ENCODE peak calls at places on chromosomes 6 and 20, in six cellular contexts. One of them, this sample, is unnamed.

GRCh38 chr6:168671863-168672546 is 231.0 kb downstream of the SMOC2 start:
- DNase-seq in fibroblast of the aortic adventitia: no peak
- DNase-seq in PC-9: no peak
- DNase-seq in transverse colon: no peak
- DNase-seq in cardiac muscle cell: no peak
- DNase-seq in CD8-positive, alpha-beta T cell: no peak
- DNase-seq in this sample: no peak

GRCh38 chr6:18263561-18264337 is 581 bp downstream of the DEK start:
- DNase-seq in fibroblast of the aortic adventitia: no peak
- DNase-seq in transverse colon: peak
- DNase-seq in PC-9: no peak
- DNase-seq in cardiac muscle cell: peak
- DNase-seq in CD8-positive, alpha-beta T cell: peak
- DNase-seq in this sample: peak

GRCh38 chr20:46505501-46505900 is 7.9 kb downstream of the ZNF334 start:
- DNase-seq in cardiac muscle cell: no peak
- DNase-seq in CD8-positive, alpha-beta T cell: no peak
- DNase-seq in transverse colon: no peak
- DNase-seq in fibroblast of the aortic adventitia: no peak
- DNase-seq in PC-9: no peak
- DNase-seq in this sample: no peak

GRCh38 chr6:157603314-157603940 is 219.6 kb upstream of the SNX9 start:
- DNase-seq in transverse colon: peak
- DNase-seq in cardiac muscle cell: no peak
- DNase-seq in CD8-positive, alpha-beta T cell: no peak
- DNase-seq in PC-9: no peak
- DNase-seq in fibroblast of the aortic adventitia: no peak
- DNase-seq in this sample: no peak

GRCh38 chr6:118485601-118486550 is 62.2 kb upstream of the PLN start:
- DNase-seq in PC-9: no peak
- DNase-seq in CD8-positive, alpha-beta T cell: no peak
- DNase-seq in transverse colon: no peak
- DNase-seq in fibroblast of the aortic adventitia: peak
- DNase-seq in cardiac muscle cell: no peak
- DNase-seq in this sample: no peak

GRCh38 chr6:43504756-43505593 is 5.2 kb downstream of the LRRC73 start:
- DNase-seq in fibroblast of the aortic adventitia: no peak
- DNase-seq in transverse colon: no peak
- DNase-seq in CD8-positive, alpha-beta T cell: no peak
- DNase-seq in cardiac muscle cell: no peak
- DNase-seq in PC-9: no peak
- DNase-seq in this sample: peak

GRCh38 chr6:129638055-129639019 is 71.6 kb downstream of the ARHGAP18 start:
- DNase-seq in cardiac muscle cell: no peak
- DNase-seq in fibroblast of the aortic adventitia: peak
- DNase-seq in transverse colon: no peak
- DNase-seq in PC-9: no peak
- DNase-seq in CD8-positive, alpha-beta T cell: no peak
- DNase-seq in this sample: no peak

GRCh38 chr6:110328231-110328630 is 29.9 kb downstream of the METTL24 start:
- DNase-seq in transverse colon: no peak
- DNase-seq in PC-9: no peak
- DNase-seq in fibroblast of the aortic adventitia: peak
- DNase-seq in CD8-positive, alpha-beta T cell: no peak
- DNase-seq in cardiac muscle cell: no peak
- DNase-seq in this sample: no peak

GRCh38 chr6:40885139-40885774 is 153.8 kb downstream of the UNC5CL start:
- DNase-seq in CD8-positive, alpha-beta T cell: no peak
- DNase-seq in fibroblast of the aortic adventitia: no peak
- DNase-seq in cardiac muscle cell: no peak
- DNase-seq in PC-9: no peak
- DNase-seq in transverse colon: no peak
- DNase-seq in this sample: no peak

GRCh38 chr6:170082531-170083187 is 208.2 kb downstream of the DLL1 start:
- DNase-seq in cardiac muscle cell: no peak
- DNase-seq in transverse colon: peak
- DNase-seq in PC-9: no peak
- DNase-seq in fibroblast of the aortic adventitia: no peak
- DNase-seq in CD8-positive, alpha-beta T cell: no peak
- DNase-seq in this sample: no peak

GRCh38 chr6:47059216-47059885 is 17.2 kb upstream of the ADGRF1 start:
- DNase-seq in transverse colon: no peak
- DNase-seq in CD8-positive, alpha-beta T cell: no peak
- DNase-seq in cardiac muscle cell: no peak
- DNase-seq in PC-9: peak
- DNase-seq in fibroblast of the aortic adventitia: no peak
- DNase-seq in this sample: no peak

GRCh38 chr6:144064831-144065668 is 30.3 kb downstream of the SF3B5 start:
- DNase-seq in cardiac muscle cell: no peak
- DNase-seq in CD8-positive, alpha-beta T cell: peak
- DNase-seq in PC-9: no peak
- DNase-seq in fibroblast of the aortic adventitia: no peak
- DNase-seq in transverse colon: peak
- DNase-seq in this sample: peak

GRCh38 chr6:47915017-47915416 is 133.2 kb downstream of the OPN5 start:
- DNase-seq in fibroblast of the aortic adventitia: no peak
- DNase-seq in CD8-positive, alpha-beta T cell: no peak
- DNase-seq in PC-9: no peak
- DNase-seq in transverse colon: no peak
- DNase-seq in cardiac muscle cell: no peak
- DNase-seq in this sample: no peak

GRCh38 chr6:51972659-51973058 is 114.8 kb downstream of the PKHD1 start:
- DNase-seq in CD8-positive, alpha-beta T cell: no peak
- DNase-seq in PC-9: no peak
- DNase-seq in cardiac muscle cell: no peak
- DNase-seq in fibroblast of the aortic adventitia: no peak
- DNase-seq in transverse colon: no peak
- DNase-seq in this sample: no peak

GRCh38 chr6:51976374-51976773 is 111.0 kb downstream of the PKHD1 start:
- DNase-seq in fibroblast of the aortic adventitia: no peak
- DNase-seq in transverse colon: no peak
- DNase-seq in PC-9: no peak
- DNase-seq in cardiac muscle cell: no peak
- DNase-seq in CD8-positive, alpha-beta T cell: no peak
- DNase-seq in this sample: no peak
- H3K4me3 ChIP-seq in fibroblast of the aortic adventitia: no peak
- H3K4me3 ChIP-seq in transverse colon: no peak
- H3K4me3 ChIP-seq in PC-9: no peak
- H3K4me3 ChIP-seq in cardiac muscle cell: no peak
- H3K4me3 ChIP-seq in CD8-positive, alpha-beta T cell: no peak
- H3K4me3 ChIP-seq in this sample: no peak

DNA sequence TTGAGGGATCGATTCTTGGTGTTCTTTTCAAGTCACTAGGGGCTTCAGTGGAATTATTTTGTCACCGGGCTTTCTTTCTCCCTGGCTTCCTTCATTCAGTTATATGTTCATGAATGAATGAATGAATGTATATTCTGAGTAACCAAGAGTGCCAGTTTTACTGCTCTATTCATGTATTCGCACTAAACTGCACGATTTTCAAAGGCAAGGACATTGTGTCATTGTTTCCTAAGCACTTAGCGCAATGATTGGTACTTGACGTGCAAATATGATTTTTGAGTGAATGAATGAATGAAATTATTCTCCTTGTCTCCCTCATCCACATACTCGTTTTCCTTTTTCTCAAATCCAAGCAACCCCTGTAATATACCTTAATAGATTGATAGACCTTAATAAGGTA is 822 bp downstream of the AFG1L start:
- DNase-seq in transverse colon: no peak
- DNase-seq in cardiac muscle cell: no peak
- DNase-seq in CD8-positive, alpha-beta T cell: no peak
- DNase-seq in fibroblast of the aortic adventitia: no peak
- DNase-seq in PC-9: no peak
- DNase-seq in this sample: no peak
- H3K4me3 ChIP-seq in transverse colon: peak
- H3K4me3 ChIP-seq in cardiac muscle cell: peak
- H3K4me3 ChIP-seq in CD8-positive, alpha-beta T cell: peak
- H3K4me3 ChIP-seq in fibroblast of the aortic adventitia: peak
- H3K4me3 ChIP-seq in PC-9: peak
- H3K4me3 ChIP-seq in this sample: peak

DNA sequence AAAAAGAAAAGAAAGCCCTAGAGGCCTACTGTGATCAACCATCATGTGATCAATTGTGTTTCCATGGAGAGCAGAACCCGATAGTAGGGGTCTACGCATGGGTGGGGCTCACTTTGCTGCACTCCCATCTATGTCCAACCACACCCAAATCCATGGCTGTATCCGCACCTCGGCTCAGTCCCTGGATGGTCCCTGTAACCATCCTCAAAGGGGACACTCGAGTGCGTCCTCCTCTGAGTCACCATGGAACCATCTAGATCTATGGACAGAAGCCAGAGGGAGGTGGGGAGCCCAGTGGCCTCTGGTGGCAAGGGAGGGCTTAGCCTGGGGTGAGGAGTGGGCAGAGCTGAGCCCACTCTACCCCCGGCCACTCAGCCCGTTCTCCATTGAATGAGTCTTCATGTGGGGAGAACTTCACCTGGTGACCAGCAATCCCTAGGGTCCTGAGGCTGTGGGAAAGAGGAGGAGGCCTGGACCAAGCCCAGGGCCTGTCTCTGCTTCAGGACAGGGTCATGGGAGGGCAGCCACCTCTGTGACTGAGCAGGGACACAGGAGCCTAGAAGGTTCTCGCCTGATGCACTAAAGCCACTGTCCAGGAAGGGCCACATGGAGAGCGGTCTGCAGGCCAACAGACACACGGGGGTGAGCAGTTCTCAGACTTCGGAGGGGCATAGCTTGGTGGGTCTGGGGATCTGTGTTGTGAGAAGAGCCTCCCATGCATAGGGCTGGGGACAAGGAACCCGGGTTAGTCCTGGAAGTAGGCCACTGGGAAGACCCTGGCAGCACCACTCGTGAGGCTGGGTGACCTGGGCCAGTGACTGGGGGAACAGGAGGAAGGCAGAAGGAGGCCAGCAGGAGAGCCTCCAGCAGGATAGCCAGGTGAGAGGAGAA is 19.3 kb downstream of the RAET1L start:
- DNase-seq in CD8-positive, alpha-beta T cell: no peak
- DNase-seq in PC-9: no peak
- DNase-seq in cardiac muscle cell: no peak
- DNase-seq in fibroblast of the aortic adventitia: no peak
- DNase-seq in transverse colon: no peak
- DNase-seq in this sample: no peak
- H3K4me3 ChIP-seq in CD8-positive, alpha-beta T cell: peak
- H3K4me3 ChIP-seq in PC-9: peak
- H3K4me3 ChIP-seq in cardiac muscle cell: peak
- H3K4me3 ChIP-seq in fibroblast of the aortic adventitia: no peak
- H3K4me3 ChIP-seq in transverse colon: peak
- H3K4me3 ChIP-seq in this sample: peak

GRCh38 chr20:3765171-3765887 is 2.2 kb downstream of the ADISSP start:
- DNase-seq in transverse colon: no peak
- DNase-seq in cardiac muscle cell: no peak
- DNase-seq in fibroblast of the aortic adventitia: no peak
- DNase-seq in CD8-positive, alpha-beta T cell: no peak
- DNase-seq in PC-9: no peak
- DNase-seq in this sample: peak

GRCh38 chr20:3766832-3767433 is 620 bp downstream of the ADISSP start:
- DNase-seq in cardiac muscle cell: peak
- DNase-seq in fibroblast of the aortic adventitia: no peak
- DNase-seq in PC-9: no peak
- DNase-seq in CD8-positive, alpha-beta T cell: no peak
- DNase-seq in transverse colon: peak
- DNase-seq in this sample: peak

GRCh38 chr20:3767434-3768341 is at the start of gene ADISSP:
- DNase-seq in CD8-positive, alpha-beta T cell: peak
- DNase-seq in cardiac muscle cell: peak
- DNase-seq in PC-9: peak
- DNase-seq in fibroblast of the aortic adventitia: peak
- DNase-seq in transverse colon: peak
- DNase-seq in this sample: peak

GRCh38 chr20:3764659-3765058 is 2.9 kb downstream of the ADISSP start:
- DNase-seq in CD8-positive, alpha-beta T cell: no peak
- DNase-seq in fibroblast of the aortic adventitia: no peak
- DNase-seq in transverse colon: no peak
- DNase-seq in cardiac muscle cell: no peak
- DNase-seq in PC-9: no peak
- DNase-seq in this sample: peak

GRCh38 chr20:3766381-3766780 is 1.2 kb downstream of the ADISSP start:
- DNase-seq in transverse colon: no peak
- DNase-seq in PC-9: no peak
- DNase-seq in fibroblast of the aortic adventitia: no peak
- DNase-seq in CD8-positive, alpha-beta T cell: no peak
- DNase-seq in cardiac muscle cell: no peak
- DNase-seq in this sample: no peak
- H3K4me3 ChIP-seq in transverse colon: peak
- H3K4me3 ChIP-seq in PC-9: peak
- H3K4me3 ChIP-seq in fibroblast of the aortic adventitia: peak
- H3K4me3 ChIP-seq in CD8-positive, alpha-beta T cell: peak
- H3K4me3 ChIP-seq in cardiac muscle cell: no peak
- H3K4me3 ChIP-seq in this sample: peak

GRCh38 chr6:35258858-35259193 is 709 bp upstream of the ZNF76 start:
- DNase-seq in PC-9: no peak
- DNase-seq in fibroblast of the aortic adventitia: peak
- DNase-seq in cardiac muscle cell: peak
- DNase-seq in transverse colon: no peak
- DNase-seq in CD8-positive, alpha-beta T cell: no peak
- DNase-seq in this sample: no peak

GRCh38 chr6:35262596-35262995 is 3.1 kb downstream of the ZNF76 start:
- DNase-seq in fibroblast of the aortic adventitia: peak
- DNase-seq in PC-9: no peak
- DNase-seq in transverse colon: no peak
- DNase-seq in cardiac muscle cell: no peak
- DNase-seq in CD8-positive, alpha-beta T cell: no peak
- DNase-seq in this sample: no peak

GRCh38 chr6:35259946-35260626 is 551 bp downstream of the ZNF76 start:
- DNase-seq in CD8-positive, alpha-beta T cell: peak
- DNase-seq in fibroblast of the aortic adventitia: peak
- DNase-seq in cardiac muscle cell: peak
- DNase-seq in transverse colon: peak
- DNase-seq in PC-9: peak
- DNase-seq in this sample: peak

GRCh38 chr6:35259194-35259945 is at the start of gene ZNF76:
- DNase-seq in transverse colon: peak
- DNase-seq in PC-9: peak
- DNase-seq in CD8-positive, alpha-beta T cell: peak
- DNase-seq in cardiac muscle cell: peak
- DNase-seq in fibroblast of the aortic adventitia: peak
- DNase-seq in this sample: peak

DNA sequence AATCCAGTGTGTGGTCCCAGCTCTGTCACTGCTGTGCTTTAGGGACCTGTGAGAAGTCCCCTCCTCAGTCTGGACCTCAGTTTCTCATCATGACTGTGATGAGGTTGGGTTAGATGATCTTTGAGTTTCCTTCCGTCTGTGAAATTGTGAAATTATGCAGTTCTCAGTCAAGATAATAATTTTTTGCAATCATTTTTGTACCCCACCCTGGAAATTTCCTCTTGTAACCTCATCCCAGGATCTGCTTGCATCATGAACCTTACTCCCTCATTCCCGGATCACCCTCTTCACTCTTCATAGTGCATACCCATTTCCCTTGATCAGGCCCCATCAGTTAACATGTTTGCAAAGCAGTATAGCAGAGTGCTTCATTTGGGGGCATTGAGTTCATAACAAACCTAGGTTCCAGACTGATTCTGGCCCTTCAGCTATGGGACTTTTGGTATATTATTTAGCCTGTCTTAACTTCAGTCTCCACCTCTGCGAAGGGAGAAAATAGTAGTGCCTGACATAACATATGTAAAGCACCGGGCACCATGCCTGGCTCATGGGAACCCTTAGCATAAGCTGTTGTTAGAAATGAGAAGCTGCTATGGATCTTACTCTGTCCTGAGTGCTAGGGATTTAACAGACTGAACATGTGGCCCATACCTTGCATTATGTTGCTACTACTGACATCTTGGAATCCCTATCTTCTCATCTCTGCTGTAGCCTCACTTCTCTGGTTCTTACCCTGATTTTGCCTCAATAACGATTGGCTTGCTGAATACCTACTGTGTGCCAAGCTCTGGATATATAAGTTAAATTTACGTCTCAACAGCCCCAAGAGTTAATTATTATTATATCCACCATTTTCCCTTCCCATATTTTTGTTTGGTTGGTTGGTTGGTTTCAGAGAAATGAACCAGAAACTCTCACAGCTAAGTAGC is 1.4 kb downstream of the ZNF76 start:
- DNase-seq in CD8-positive, alpha-beta T cell: no peak
- DNase-seq in transverse colon: no peak
- DNase-seq in cardiac muscle cell: no peak
- DNase-seq in fibroblast of the aortic adventitia: peak
- DNase-seq in PC-9: no peak
- DNase-seq in this sample: no peak
- H3K4me3 ChIP-seq in CD8-positive, alpha-beta T cell: no peak
- H3K4me3 ChIP-seq in transverse colon: no peak
- H3K4me3 ChIP-seq in cardiac muscle cell: peak
- H3K4me3 ChIP-seq in fibroblast of the aortic adventitia: peak
- H3K4me3 ChIP-seq in PC-9: peak
- H3K4me3 ChIP-seq in this sample: peak

This sample was measured in H7.